ENCODE peak calls at places on chromosomes 4 and X, in five cellular contexts. F is left lung; H is stomach; R is CD4-positive, CD25-positive, alpha-beta regulatory T cell; G is CD8-positive, alpha-beta T cell. B is an unnamed sample.

GRCh38 chrX:147494365-147494764 is 417.4 kb upstream of the FMR1 start:
- DNase-seq in H (no peak), R (no peak), G (no peak), F (no peak), B (no peak)

GRCh38 chr4:53656421-53656981 is 65.2 kb upstream of the LNX1 start:
- DNase-seq in H (no peak), F (no peak), G (no peak), R (no peak), B (no peak)

GRCh38 chrX:32530802-32531403 is 680.4 kb downstream of the DMD start:
- DNase-seq in F (no peak), G (no peak), H (no peak), R (peak; percentile 63), B (no peak)

GRCh38 chrX:46865281-46865680 is 28.4 kb downstream of the RP2 start:
- DNase-seq in G (no peak), R (no peak), F (no peak), H (no peak), B (no peak)

GRCh38 chrX:3320471-3321046 is 25.9 kb downstream of the MXRA5 start:
- DNase-seq in H (no peak), R (no peak), G (no peak), F (no peak), B (no peak)

GRCh38 chr4:26130173-26130572 is 190.6 kb upstream of the RBPJ start:
- DNase-seq in G (no peak), F (no peak), H (no peak), R (peak; percentile 37), B (no peak)

GRCh38 chrX:129115104-129115503 is 408.2 kb downstream of the SMARCA1 start:
- DNase-seq in R (peak; percentile 26), H (no peak), G (no peak), F (no peak), B (no peak)

GRCh38 chr4:18389118-18389517 is 367.6 kb upstream of the LCORL start:
- DNase-seq in F (no peak), R (no peak), G (no peak), H (no peak), B (no peak)

GRCh38 chrX:54482839-54483593 is 13.0 kb downstream of the FGD1 start:
- DNase-seq in G (no peak), F (peak; percentile 56), R (no peak), H (no peak), B (no peak)

GRCh38 chrX:9352683-9353430 is 112.0 kb upstream of the TBL1X start:
- DNase-seq in H (peak; percentile 49), G (no peak), F (no peak), R (peak; percentile 92), B (peak; percentile 17)

GRCh38 chr4:75858721-75859120 is 43.5 kb downstream of the PPEF2 start:
- DNase-seq in G (no peak), R (no peak), H (no peak), F (no peak), B (no peak)

GRCh38 chrX:35380808-35381700 is 417.1 kb upstream of the MAGEB16 start:
- DNase-seq in R (peak; percentile 7), H (no peak), G (no peak), F (no peak), B (no peak)

GRCh38 chrX:17564689-17565409 is 172.4 kb upstream of the SCML1 start:
- DNase-seq in R (no peak), F (no peak), G (no peak), H (no peak), B (no peak)

GRCh38 chr4:18127030-18127429 is 105.5 kb upstream of the LCORL start:
- DNase-seq in H (no peak), F (no peak), G (no peak), R (no peak), B (no peak)

GRCh38 chr4:110119347-110119746 is 79.1 kb downstream of the ELOVL6 start:
- DNase-seq in G (no peak), F (no peak), H (peak; percentile 37), R (no peak), B (peak; percentile 1)

GRCh38 chr4:6591305-6591704 is 16.3 kb downstream of the MAN2B2 start:
- DNase-seq in H (no peak), F (no peak), R (no peak), G (no peak), B (no peak)
- H3K36me3 ChIP-seq in H (peaks cover 95% of the 10 kb centered on the region), F (no peaks in the 10 kb centered on the region), R (peaks cover 68% of the 10 kb centered on the region), G (peaks cover 20% of the 10 kb centered on the region), B (peaks cover 74% of the 10 kb centered on the region)

DNA sequence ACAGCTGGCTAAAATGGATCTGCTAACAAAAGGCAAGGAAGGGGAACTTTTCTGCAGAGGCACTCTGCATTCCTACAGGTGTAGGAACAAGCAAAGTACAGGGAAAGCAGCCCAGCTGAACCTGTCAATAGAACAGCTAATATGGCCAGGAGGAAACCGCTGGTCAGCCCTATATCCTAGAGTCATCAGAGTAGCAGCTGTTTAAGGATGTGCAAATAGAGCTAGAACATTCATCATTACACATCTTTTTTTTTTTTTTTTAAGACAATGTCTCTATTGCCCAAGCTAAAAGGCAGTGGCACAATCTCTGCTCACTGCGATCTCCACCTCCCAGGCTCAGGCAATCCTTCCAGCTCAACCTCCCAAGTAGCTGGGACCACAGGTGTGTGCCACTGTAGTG is 163.0 kb downstream of the BTC start:
- DNase-seq in R (no peak), F (no peak), H (no peak), G (no peak), B (no peak)
- H3K4me1 ChIP-seq in R (no peaks in the 10 kb centered on the region), F (no peaks in the 10 kb centered on the region), H (peaks cover 7% of the 10 kb centered on the region), G (peaks cover 23% of the 10 kb centered on the region), B (peaks cover 21% of the 10 kb centered on the region)

GRCh38 chr4:39770005-39770404 is 72.1 kb downstream of the UBE2K start:
- DNase-seq in H (no peak), R (no peak), G (no peak), F (no peak), B (no peak)
- H3K36me3 ChIP-seq in H (peaks cover 72% of the 10 kb centered on the region), R (peaks cover 12% of the 10 kb centered on the region), G (peaks cover 4% of the 10 kb centered on the region), F (no peaks in the 10 kb centered on the region), B (peaks cover 31% of the 10 kb centered on the region)

DNA sequence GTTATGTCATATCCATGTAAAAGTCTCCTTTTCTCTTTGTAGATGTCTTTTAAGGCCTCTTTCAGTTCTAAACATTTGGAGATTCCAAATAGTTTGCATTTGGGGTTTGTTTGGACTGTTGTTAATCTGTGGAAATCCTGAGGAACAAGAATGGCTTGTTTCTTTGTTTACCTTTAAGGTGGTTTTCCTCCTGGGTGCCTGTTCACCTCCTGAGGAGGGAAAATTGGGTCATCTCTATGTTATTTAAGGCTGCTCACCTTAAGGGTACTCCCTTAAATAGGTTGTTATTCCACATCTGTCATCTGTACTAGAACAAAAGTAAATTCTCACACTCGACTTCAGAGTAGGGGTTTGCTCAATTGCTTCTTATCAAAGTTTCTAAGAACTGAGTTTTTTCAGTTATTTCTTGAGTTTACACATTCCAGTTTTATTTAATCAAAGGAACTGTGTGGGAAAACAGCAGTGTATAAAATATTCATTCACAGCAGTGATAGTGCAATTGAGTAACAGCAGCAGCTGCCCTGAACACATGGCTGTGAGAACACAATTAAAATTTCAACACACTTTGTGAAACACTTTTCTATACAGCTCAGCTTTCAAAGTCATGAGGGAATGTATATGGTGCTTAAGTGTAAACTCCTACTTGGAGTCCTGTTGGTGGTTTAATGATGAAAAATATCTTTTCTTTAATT is 238.5 kb upstream of the PGRMC2 start:
- DNase-seq in F (no peak), G (no peak), R (no peak), H (no peak), B (no peak)
- H3K4me1 ChIP-seq in F (peaks cover 6% of the 10 kb centered on the region), G (no peaks in the 10 kb centered on the region), R (no peaks in the 10 kb centered on the region), H (peaks cover 9% of the 10 kb centered on the region), B (no peaks in the 10 kb centered on the region)